ENCODE peak calls at places on chromosomes 2 and 18, in four cellular contexts. K is astrocyte of the spinal cord, M is fibroblast of lung, R is A549. W is an unnamed sample.

GRCh38 chr2:149005471-149006077 is 32.9 kb upstream of the LYPD6B start:
- DNase-seq in M (no peak), K (peak), R (no peak), W (no peak)

GRCh38 chr18:52339891-52340371 is at the start of gene DCC:
- DNase-seq in R (peak), M (peak), K (peak), W (peak)

GRCh38 chr18:60676807-60677206 is 304.2 kb upstream of the MC4R start:
- DNase-seq in R (no peak), M (no peak), K (no peak), W (no peak)

GRCh38 chr2:58428553-58429284 is 187.6 kb upstream of the FANCL start:
- DNase-seq in M (peak), R (peak), K (peak), W (no peak)

GRCh38 chr2:53725662-53726061 is 41.9 kb upstream of the CHAC2 start:
- DNase-seq in K (no peak), M (no peak), R (no peak), W (no peak)

GRCh38 chr2:152781210-152781609 is 62.8 kb downstream of the ARL6IP6 start:
- DNase-seq in K (no peak), M (no peak), R (no peak), W (no peak)

GRCh38 chr2:42117923-42118758 is 51.0 kb upstream of the EML4 start:
- DNase-seq in R (no peak), M (peak), K (peak), W (peak)

GRCh38 chr18:59902180-59902992 is 2.6 kb downstream of the PMAIP1 start:
- DNase-seq in M (peak), K (peak), R (no peak), W (no peak)

GRCh38 chr2:215687149-215688031 is 251.5 kb upstream of the FN1 start:
- DNase-seq in R (no peak), M (no peak), K (no peak), W (no peak)

GRCh38 chr2:144529841-144530240 is 9.9 kb upstream of the ZEB2 start:
- DNase-seq in M (peak), K (no peak), R (no peak), W (no peak)

GRCh38 chr2:46245869-46246268 is 51.3 kb upstream of the EPAS1 start:
- DNase-seq in M (no peak), K (no peak), R (no peak), W (no peak)

GRCh38 chr2:235639387-235639786 is 145.5 kb downstream of the AGAP1 start:
- DNase-seq in R (no peak), K (peak), M (peak), W (peak)

GRCh38 chr2:159155315-159155714 is 131.2 kb downstream of the WDSUB1 start:
- DNase-seq in R (no peak), K (no peak), M (no peak), W (no peak)

GRCh38 chr2:28869494-28870145 is 489 bp downstream of the TRMT61B start:
- DNase-seq in R (no peak), M (no peak), K (peak), W (no peak)

GRCh38 chr2:219218279-219219112 is at the start of gene ABCB6:
- DNase-seq in K (peak), M (peak), R (peak), W (peak)

DNA sequence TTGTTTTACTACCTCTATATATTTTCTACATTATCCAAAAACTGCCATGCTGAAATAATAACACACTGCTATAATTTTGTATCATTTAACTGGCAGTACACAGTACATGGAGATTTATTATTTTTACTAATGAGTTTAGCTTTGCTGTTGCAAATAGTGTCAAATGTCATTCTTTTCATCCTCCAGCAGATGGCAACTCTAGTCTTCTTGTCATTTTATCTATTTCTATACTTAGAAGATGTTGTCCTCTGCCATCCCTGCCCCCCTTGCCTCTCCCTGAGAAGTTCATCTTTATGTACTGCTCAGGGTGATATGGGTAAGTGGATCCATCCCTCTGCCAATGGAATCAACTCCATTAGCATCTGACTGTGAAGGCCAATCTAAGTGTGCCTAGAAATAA is 21.7 kb upstream of the LRRTM1 start:
- DNase-seq in K (peak), M (peak), R (no peak), W (peak)
- TF ChIP-seq CTCF in K (peak), M (peak), R (no peak), W (peak)

GRCh38 chr2:241037498-241037897 is 39.1 kb downstream of the SNED1 start:
- DNase-seq in R (no peak), M (no peak), K (no peak), W (no peak)
- H3K4me3 ChIP-seq in R (no peak), M (no peak), K (no peak), W (no peak)

DNA sequence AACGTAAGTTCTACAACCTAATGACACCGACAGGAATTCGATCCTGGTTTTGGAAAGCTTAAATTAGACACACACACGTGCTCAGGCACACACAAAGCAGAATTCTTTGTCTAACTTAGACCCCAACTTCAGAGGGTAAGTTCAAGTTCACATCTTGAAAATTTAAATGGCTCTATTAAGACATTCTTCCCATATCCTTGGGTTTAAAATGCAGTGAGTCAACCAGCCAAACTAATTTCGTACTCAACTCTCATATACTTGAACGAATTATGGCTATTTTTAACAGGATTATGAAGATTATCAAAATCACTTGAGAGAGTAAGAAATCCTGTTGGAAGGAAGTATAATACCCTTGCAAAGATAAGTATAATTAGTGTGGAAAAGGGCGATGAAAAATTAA is 53.2 kb upstream of the ARL4C start:
- DNase-seq in M (no peak), R (no peak), K (no peak), W (no peak)
- TF ChIP-seq CTCF in M (no peak), R (no peak), K (no peak), W (no peak)

GRCh38 chr2:126885701-126886121 is 13.0 kb upstream of the TEX51 start:
- DNase-seq in M (peak), R (no peak), K (peak), W (peak)
- H3K4me3 ChIP-seq in M (no peak), R (peak), K (no peak), W (no peak)

GRCh38 chr2:174522553-174522952 is 35.7 kb upstream of the GPR155 start:
- DNase-seq in R (no peak), K (no peak), M (peak), W (peak)
- TF ChIP-seq CTCF in R (peak), K (peak), M (peak), W (peak)